ENCODE peak calls at places on chromosomes 3 and 15, in nine cellular contexts. V is adipocyte; T is CD8-positive, alpha-beta memory T cell; B is endodermal cell; Y is SJSA1; W is mammary epithelial cell; C is adrenal gland; I is spleen; N is esophagus muscularis mucosa. A is an unnamed sample. For H3K27me3 and H3K9me3, the result is how much of the 10 kb centered on the place peaks cover.

GRCh38 chr3:65334045-65334665 is 646.4 kb upstream of the ADAMTS9 start:
- DNase-seq in T (no peak), V (peak), Y (no peak), N (no peak), W (no peak), B (peak), I (no peak), C (peak), A (no peak)

GRCh38 chr3:8822141-8822540 is 52.7 kb upstream of the OXTR start:
- DNase-seq in W (peak), N (no peak), B (no peak), C (no peak), V (peak), I (no peak), T (no peak), Y (no peak), A (no peak)

GRCh38 chr3:133927543-133928066 is 31.9 kb upstream of the RAB6B start:
- DNase-seq in Y (peak), N (peak), C (peak), B (peak), W (no peak), I (peak), V (peak), T (peak), A (peak)

GRCh38 chr3:149783576-149783975 is 8.8 kb downstream of the ANKUB1 start:
- DNase-seq in I (no peak), B (no peak), Y (peak), W (peak), V (peak), C (no peak), N (no peak), T (no peak), A (no peak)

GRCh38 chr3:20055020-20055775 is 15.0 kb downstream of the KAT2B start:
- DNase-seq in T (no peak), B (no peak), N (no peak), C (no peak), I (no peak), V (no peak), W (no peak), Y (no peak), A (no peak)

GRCh38 chr3:124832782-124833709 is 54.1 kb downstream of the ITGB5 start:
- DNase-seq in B (no peak), V (peak), I (no peak), N (no peak), C (no peak), Y (peak), W (no peak), T (no peak), A (no peak)

GRCh38 chr3:196016485-196016884 is 65.4 kb downstream of the TFRC start:
- DNase-seq in B (no peak), Y (no peak), N (no peak), W (peak), V (peak), I (no peak), T (no peak), C (no peak), A (peak)

GRCh38 chr15:34331809-34332208 is 5.8 kb downstream of the SLC12A6 start:
- DNase-seq in T (peak), N (no peak), B (no peak), V (no peak), I (no peak), C (no peak), W (no peak), Y (no peak), A (no peak)

GRCh38 chr3:194604837-194605236 is 28.4 kb downstream of the TMEM44 start:
- DNase-seq in Y (no peak), I (no peak), T (no peak), W (no peak), C (no peak), N (no peak), B (no peak), V (no peak), A (no peak)

GRCh38 chr15:39621210-39621609 is 40.3 kb downstream of the THBS1 start:
- DNase-seq in B (no peak), I (no peak), T (no peak), C (no peak), V (no peak), N (no peak), Y (no peak), W (no peak), A (no peak)

GRCh38 chr3:192860464-192860863 is 57.2 kb downstream of the MB21D2 start:
- DNase-seq in V (no peak), W (no peak), C (no peak), B (no peak), N (no peak), T (no peak), I (no peak), Y (no peak), A (no peak)

GRCh38 chr3:183698318-183698731 is 728 bp downstream of the YEATS2 start:
- DNase-seq in I (peak), B (no peak), W (peak), C (peak), T (peak), N (no peak), Y (peak), V (peak), A (peak)

GRCh38 chr3:120683213-120683612 is 1.2 kb upstream of the HGD start:
- DNase-seq in T (no peak), I (no peak), Y (no peak), C (no peak), W (no peak), V (no peak), B (peak), N (no peak), A (no peak)

GRCh38 chr3:120684896-120685295 is 2.9 kb upstream of the HGD start:
- DNase-seq in V (no peak), I (no peak), T (no peak), C (no peak), Y (no peak), W (no peak), B (no peak), N (no peak), A (no peak)

GRCh38 chr3:120683671-120684301 is 1.7 kb upstream of the HGD start:
- DNase-seq in V (no peak), Y (no peak), T (no peak), W (no peak), N (no peak), I (no peak), C (no peak), B (no peak), A (no peak)

GRCh38 chr3:120688121-120688520 is 6.1 kb upstream of the HGD start:
- DNase-seq in Y (no peak), N (no peak), W (no peak), I (no peak), C (no peak), T (no peak), V (peak), B (no peak), A (no peak)

GRCh38 chr3:120685411-120685810 is 3.4 kb upstream of the HGD start:
- DNase-seq in N (no peak), Y (no peak), C (no peak), W (no peak), B (no peak), V (no peak), I (no peak), T (no peak), A (no peak)
- H3K4me3 ChIP-seq in N (no peak), Y (no peak), C (no peak), W (no peak), B (no peak), V (no peak), I (no peak), T (no peak), A (no peak)

GRCh38 chr15:68555348-68556037 is 23.3 kb upstream of the CORO2B start:
- DNase-seq in B (no peak), Y (no peak), W (no peak), N (no peak), V (no peak), C (no peak), I (peak), T (no peak), A (no peak)
- H3K27me3 ChIP-seq in B (under half), Y (under half), W (under half), N (under half), V (under half), C (under half), I (under half), T (under half), A (under half)

GRCh38 chr3:28273837-28274236 is 32.4 kb downstream of the CMC1 start:
- DNase-seq in V (no peak), W (no peak), B (no peak), T (no peak), I (no peak), C (no peak), Y (no peak), N (no peak), A (no peak)
- H3K9me3 ChIP-seq in V (under half), W (under half), B (under half), T (under half), I (under half), C (under half), Y (under half), N (under half), A (under half)

DNA sequence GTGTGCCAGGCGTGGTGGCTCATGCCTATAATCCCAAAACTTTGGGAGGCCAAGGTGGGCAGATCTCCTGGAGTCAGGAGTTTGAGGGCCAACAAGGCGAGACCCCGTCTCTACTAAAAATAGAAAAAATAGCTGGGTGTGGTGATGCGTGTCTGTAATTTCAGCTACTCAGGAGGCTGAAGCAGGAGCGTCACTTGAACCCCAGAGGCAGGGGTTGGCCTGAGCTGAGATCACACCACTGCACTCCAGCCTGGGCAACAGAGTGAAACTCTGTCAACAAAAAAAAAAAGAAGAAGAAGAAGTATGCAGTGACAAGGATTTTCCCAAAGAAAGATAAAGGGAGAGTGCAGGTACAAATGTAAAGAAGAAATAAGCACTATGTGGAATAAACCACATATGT is 296.5 kb upstream of the PROK2 start:
- DNase-seq in I (no peak), C (no peak), T (no peak), B (no peak), V (no peak), N (no peak), W (no peak), Y (no peak), A (no peak)
- H3K4me3 ChIP-seq in I (no peak), C (no peak), T (no peak), B (no peak), V (peak), N (no peak), W (no peak), Y (no peak), A (no peak)